ENCODE peak calls at places on chromosomes 7 and 10, in six cellular contexts. One of them, this sample, is unnamed.

GRCh38 chr7:83970081-83970480 is 224.5 kb downstream of the SEMA3A start:
- DNase-seq in substantia nigra: no peak
- DNase-seq in PC-3: no peak
- DNase-seq in iPS DF 6.9: no peak
- DNase-seq in activated CD4-positive, alpha-beta T cell treated with anti-CD3 and anti-CD28 coated beads, Interleukin-2, amount 10 ng/mL, durations not matched to agents 7 days and 5 days: no peak
- DNase-seq in CD8-positive, alpha-beta T cell: no peak
- DNase-seq in this sample: no peak

GRCh38 chr7:50676079-50676478 is 106.6 kb downstream of the GRB10 start:
- DNase-seq in substantia nigra: no peak
- DNase-seq in PC-3: no peak
- DNase-seq in iPS DF 6.9: no peak
- DNase-seq in activated CD4-positive, alpha-beta T cell treated with anti-CD3 and anti-CD28 coated beads, Interleukin-2, amount 10 ng/mL, durations not matched to agents 7 days and 5 days: no peak
- DNase-seq in CD8-positive, alpha-beta T cell: no peak
- DNase-seq in this sample: no peak

GRCh38 chr10:112345743-112346142 is 28.2 kb upstream of the ACSL5 start:
- DNase-seq in substantia nigra: no peak
- DNase-seq in PC-3: no peak
- DNase-seq in iPS DF 6.9: no peak
- DNase-seq in activated CD4-positive, alpha-beta T cell treated with anti-CD3 and anti-CD28 coated beads, Interleukin-2, amount 10 ng/mL, durations not matched to agents 7 days and 5 days: no peak
- DNase-seq in CD8-positive, alpha-beta T cell: no peak
- DNase-seq in this sample: no peak

GRCh38 chr7:138257459-138258193 is 181.4 kb downstream of the AKR1D1 start:
- DNase-seq in substantia nigra: no peak
- DNase-seq in PC-3: peak
- DNase-seq in iPS DF 6.9: no peak
- DNase-seq in activated CD4-positive, alpha-beta T cell treated with anti-CD3 and anti-CD28 coated beads, Interleukin-2, amount 10 ng/mL, durations not matched to agents 7 days and 5 days: no peak
- DNase-seq in CD8-positive, alpha-beta T cell: no peak
- DNase-seq in this sample: no peak

GRCh38 chr10:129441391-129442009 is 25.5 kb upstream of the MGMT start:
- DNase-seq in substantia nigra: no peak
- DNase-seq in PC-3: no peak
- DNase-seq in iPS DF 6.9: no peak
- DNase-seq in activated CD4-positive, alpha-beta T cell treated with anti-CD3 and anti-CD28 coated beads, Interleukin-2, amount 10 ng/mL, durations not matched to agents 7 days and 5 days: no peak
- DNase-seq in CD8-positive, alpha-beta T cell: no peak
- DNase-seq in this sample: no peak

GRCh38 chr7:139828880-139829653 is at the start of gene TBXAS1:
- DNase-seq in substantia nigra: no peak
- DNase-seq in PC-3: peak
- DNase-seq in iPS DF 6.9: no peak
- DNase-seq in activated CD4-positive, alpha-beta T cell treated with anti-CD3 and anti-CD28 coated beads, Interleukin-2, amount 10 ng/mL, durations not matched to agents 7 days and 5 days: peak
- DNase-seq in CD8-positive, alpha-beta T cell: no peak
- DNase-seq in this sample: no peak

GRCh38 chr10:4041531-4042096 is 256.6 kb upstream of the KLF6 start:
- DNase-seq in substantia nigra: no peak
- DNase-seq in PC-3: no peak
- DNase-seq in iPS DF 6.9: no peak
- DNase-seq in activated CD4-positive, alpha-beta T cell treated with anti-CD3 and anti-CD28 coated beads, Interleukin-2, amount 10 ng/mL, durations not matched to agents 7 days and 5 days: no peak
- DNase-seq in CD8-positive, alpha-beta T cell: no peak
- DNase-seq in this sample: no peak

GRCh38 chr7:149624006-149624405 is 126.4 kb upstream of the ZNF746 start:
- DNase-seq in substantia nigra: no peak
- DNase-seq in PC-3: peak
- DNase-seq in iPS DF 6.9: no peak
- DNase-seq in activated CD4-positive, alpha-beta T cell treated with anti-CD3 and anti-CD28 coated beads, Interleukin-2, amount 10 ng/mL, durations not matched to agents 7 days and 5 days: peak
- DNase-seq in CD8-positive, alpha-beta T cell: peak
- DNase-seq in this sample: no peak

GRCh38 chr10:120313715-120314114 is 143.3 kb upstream of the PLPP4 start:
- DNase-seq in substantia nigra: no peak
- DNase-seq in PC-3: no peak
- DNase-seq in iPS DF 6.9: no peak
- DNase-seq in activated CD4-positive, alpha-beta T cell treated with anti-CD3 and anti-CD28 coated beads, Interleukin-2, amount 10 ng/mL, durations not matched to agents 7 days and 5 days: no peak
- DNase-seq in CD8-positive, alpha-beta T cell: no peak
- DNase-seq in this sample: no peak

GRCh38 chr10:69418052-69418752 is 1.5 kb upstream of the TACR2 start:
- DNase-seq in substantia nigra: no peak
- DNase-seq in PC-3: no peak
- DNase-seq in iPS DF 6.9: no peak
- DNase-seq in activated CD4-positive, alpha-beta T cell treated with anti-CD3 and anti-CD28 coated beads, Interleukin-2, amount 10 ng/mL, durations not matched to agents 7 days and 5 days: no peak
- DNase-seq in CD8-positive, alpha-beta T cell: no peak
- DNase-seq in this sample: no peak

GRCh38 chr7:105298439-105298894 is 90.3 kb downstream of the SRPK2 start:
- DNase-seq in substantia nigra: no peak
- DNase-seq in PC-3: no peak
- DNase-seq in iPS DF 6.9: no peak
- DNase-seq in activated CD4-positive, alpha-beta T cell treated with anti-CD3 and anti-CD28 coated beads, Interleukin-2, amount 10 ng/mL, durations not matched to agents 7 days and 5 days: peak
- DNase-seq in CD8-positive, alpha-beta T cell: no peak
- DNase-seq in this sample: no peak

GRCh38 chr10:76026931-76027330 is 595.5 kb downstream of the LRMDA start:
- DNase-seq in substantia nigra: no peak
- DNase-seq in PC-3: peak
- DNase-seq in iPS DF 6.9: no peak
- DNase-seq in activated CD4-positive, alpha-beta T cell treated with anti-CD3 and anti-CD28 coated beads, Interleukin-2, amount 10 ng/mL, durations not matched to agents 7 days and 5 days: no peak
- DNase-seq in CD8-positive, alpha-beta T cell: no peak
- DNase-seq in this sample: no peak

GRCh38 chr7:111274882-111275281 is 184.0 kb downstream of the LRRN3 start:
- DNase-seq in substantia nigra: no peak
- DNase-seq in PC-3: peak
- DNase-seq in iPS DF 6.9: no peak
- DNase-seq in activated CD4-positive, alpha-beta T cell treated with anti-CD3 and anti-CD28 coated beads, Interleukin-2, amount 10 ng/mL, durations not matched to agents 7 days and 5 days: no peak
- DNase-seq in CD8-positive, alpha-beta T cell: no peak
- DNase-seq in this sample: no peak

GRCh38 chr10:98269435-98269912 is 1.5 kb upstream of the LOXL4 start:
- DNase-seq in substantia nigra: no peak
- DNase-seq in PC-3: peak
- DNase-seq in iPS DF 6.9: no peak
- DNase-seq in activated CD4-positive, alpha-beta T cell treated with anti-CD3 and anti-CD28 coated beads, Interleukin-2, amount 10 ng/mL, durations not matched to agents 7 days and 5 days: no peak
- DNase-seq in CD8-positive, alpha-beta T cell: no peak
- DNase-seq in this sample: no peak

GRCh38 chr7:4851459-4852422 is 10.1 kb downstream of the PAPOLB start:
- DNase-seq in substantia nigra: no peak
- DNase-seq in PC-3: peak
- DNase-seq in iPS DF 6.9: no peak
- DNase-seq in activated CD4-positive, alpha-beta T cell treated with anti-CD3 and anti-CD28 coated beads, Interleukin-2, amount 10 ng/mL, durations not matched to agents 7 days and 5 days: no peak
- DNase-seq in CD8-positive, alpha-beta T cell: no peak
- DNase-seq in this sample: no peak

GRCh38 chr10:25875555-25876165 is 58.4 kb upstream of the MYO3A start:
- DNase-seq in substantia nigra: peak
- DNase-seq in PC-3: peak
- DNase-seq in iPS DF 6.9: peak
- DNase-seq in activated CD4-positive, alpha-beta T cell treated with anti-CD3 and anti-CD28 coated beads, Interleukin-2, amount 10 ng/mL, durations not matched to agents 7 days and 5 days: peak
- DNase-seq in CD8-positive, alpha-beta T cell: peak
- DNase-seq in this sample: peak

GRCh38 chr7:149093228-149093627 is 2.7 kb upstream of the ZNF786 start:
- DNase-seq in substantia nigra: no peak
- DNase-seq in PC-3: no peak
- DNase-seq in iPS DF 6.9: no peak
- DNase-seq in activated CD4-positive, alpha-beta T cell treated with anti-CD3 and anti-CD28 coated beads, Interleukin-2, amount 10 ng/mL, durations not matched to agents 7 days and 5 days: no peak
- DNase-seq in CD8-positive, alpha-beta T cell: no peak
- DNase-seq in this sample: no peak

GRCh38 chr7:105011771-105012502 is 2.1 kb upstream of the KMT2E start:
- DNase-seq in substantia nigra: no peak
- DNase-seq in PC-3: no peak
- DNase-seq in iPS DF 6.9: no peak
- DNase-seq in activated CD4-positive, alpha-beta T cell treated with anti-CD3 and anti-CD28 coated beads, Interleukin-2, amount 10 ng/mL, durations not matched to agents 7 days and 5 days: peak
- DNase-seq in CD8-positive, alpha-beta T cell: no peak
- DNase-seq in this sample: no peak

This sample was measured in iPS DF 19.7.